ENCODE peak calls at places on chromosomes 2 and 18, in seven cellular contexts. X, Q, N, V, R, W and A are unnamed samples.

GRCh38 chr2:196586511-196586991 is 53.0 kb upstream of the CCDC150 start:
- DNase-seq in X (no peak), Q (no peak), N (no peak), V (peak), R (peak), W (no peak), A (no peak)

GRCh38 chr18:39839782-39840181 is 2115.3 kb upstream of the PIK3C3 start:
- DNase-seq in X (no peak), Q (no peak), N (no peak), V (no peak), R (no peak), W (no peak), A (no peak)

GRCh38 chr2:234075521-234075915 is 25.0 kb downstream of the SPP2 start:
- DNase-seq in X (no peak), Q (no peak), N (no peak), V (no peak), R (no peak), W (no peak), A (no peak)

GRCh38 chr2:207248702-207249355 is 83.1 kb upstream of the KLF7 start:
- DNase-seq in X (no peak), Q (no peak), N (no peak), V (peak), R (peak), W (no peak), A (no peak)

GRCh38 chr18:48926420-48926857 is 24.3 kb downstream of the SMAD7 start:
- DNase-seq in X (no peak), Q (no peak), N (no peak), V (no peak), R (peak), W (peak), A (no peak)

GRCh38 chr2:84302513-84303412 is 156.3 kb downstream of the SUCLG1 start:
- DNase-seq in X (peak), Q (peak), N (peak), V (peak), R (peak), W (no peak), A (no peak)

GRCh38 chr2:186130678-186131511 is 355.2 kb upstream of the ZC3H15 start:
- DNase-seq in X (no peak), Q (no peak), N (no peak), V (no peak), R (no peak), W (no peak), A (no peak)

GRCh38 chr2:134727385-134727784 is 8.6 kb upstream of the TMEM163 start:
- DNase-seq in X (no peak), Q (no peak), N (no peak), V (no peak), R (peak), W (no peak), A (no peak)

GRCh38 chr2:235008584-235009044 is 56.8 kb downstream of the SH3BP4 start:
- DNase-seq in X (no peak), Q (no peak), N (no peak), V (no peak), R (peak), W (no peak), A (no peak)

GRCh38 chr2:12755384-12755783 is 38.6 kb downstream of the TRIB2 start:
- DNase-seq in X (no peak), Q (no peak), N (no peak), V (no peak), R (no peak), W (no peak), A (no peak)